ENCODE peak calls at places on chromosome 7, in ten cellular contexts. J, L, Z, R, M, Y, Q, O, G and E are unnamed samples.

GRCh38 chr7:12017046-12017445 is 185.0 kb upstream of the THSD7A start:
- DNase-seq in Q (no peak), R (no peak), Z (no peak), L (no peak), J (no peak), Y (no peak), G (no peak), O (no peak), M (no peak), E (no peak)

GRCh38 chr7:105673367-105674188 is 92.3 kb upstream of the EFCAB10 start:
- DNase-seq in G (no peak), R (peak), Z (peak), Q (no peak), O (no peak), Y (no peak), M (no peak), L (no peak), J (no peak), E (no peak)

GRCh38 chr7:25854608-25855497 is 297.1 kb upstream of the NFE2L3 start:
- DNase-seq in Z (peak), G (peak), Y (no peak), Q (no peak), J (peak), L (peak), M (peak), R (no peak), O (peak), E (peak)

GRCh38 chr7:10221084-10221483 is 752.6 kb upstream of the PHF14 start:
- DNase-seq in Y (no peak), Q (no peak), M (no peak), R (no peak), L (no peak), Z (no peak), J (no peak), O (no peak), G (no peak), E (no peak)

GRCh38 chr7:49791089-49791741 is 17.8 kb downstream of the VWC2 start:
- DNase-seq in Z (no peak), L (peak), Y (no peak), J (no peak), R (no peak), O (no peak), G (peak), M (no peak), Q (no peak), E (no peak)

GRCh38 chr7:95632609-95633008 is 36.3 kb upstream of the PDK4 start:
- DNase-seq in Z (no peak), L (no peak), M (no peak), Y (no peak), O (peak), R (no peak), G (no peak), J (no peak), Q (no peak), E (no peak)

GRCh38 chr7:85614684-85615083 is 427.8 kb upstream of the SEMA3D start:
- DNase-seq in Q (peak), L (no peak), O (no peak), M (no peak), R (no peak), Z (no peak), J (no peak), Y (no peak), G (no peak), E (no peak)

GRCh38 chr7:154302380-154302779 is 250.2 kb downstream of the DPP6 start:
- DNase-seq in L (no peak), Q (no peak), R (no peak), O (no peak), G (no peak), J (no peak), Y (no peak), Z (no peak), M (no peak), E (no peak)

GRCh38 chr7:154332776-154333175 is 280.6 kb downstream of the DPP6 start:
- DNase-seq in Z (no peak), J (no peak), G (no peak), L (no peak), O (no peak), Y (no peak), M (no peak), Q (no peak), R (no peak), E (no peak)

GRCh38 chr7:95470452-95470851 is 15.3 kb upstream of the ASB4 start:
- DNase-seq in Z (no peak), L (no peak), Y (no peak), Q (no peak), M (no peak), O (peak), J (no peak), R (no peak), G (peak), E (no peak)

GRCh38 chr7:3436112-3436511 is 135.1 kb downstream of the SDK1 start:
- DNase-seq in Z (no peak), M (no peak), R (no peak), L (no peak), G (no peak), Q (no peak), Y (no peak), J (no peak), O (no peak), E (no peak)

GRCh38 chr7:39595102-39595620 is 28.2 kb upstream of the RALA start:
- DNase-seq in J (no peak), R (no peak), Y (no peak), Z (no peak), L (no peak), M (no peak), Q (no peak), G (no peak), O (no peak), E (no peak)

GRCh38 chr7:116772423-116772852 is 89.9 kb upstream of the CAPZA2 start:
- DNase-seq in G (no peak), Y (no peak), R (no peak), L (no peak), J (no peak), M (no peak), Z (peak), Q (no peak), O (peak), E (peak)

GRCh38 chr7:23473848-23474097 is 3.5 kb upstream of the IGF2BP3 start:
- DNase-seq in L (no peak), M (no peak), Q (no peak), Y (no peak), J (no peak), Z (no peak), R (no peak), G (peak), O (no peak), E (no peak)

GRCh38 chr7:135704074-135704473 is 23.9 kb downstream of the SLC13A4 start:
- DNase-seq in O (no peak), L (no peak), G (peak), Y (no peak), R (no peak), M (no peak), J (no peak), Q (no peak), Z (no peak), E (no peak)

GRCh38 chr7:108149119-108149518 is 19.0 kb upstream of the LAMB4 start:
- DNase-seq in Q (no peak), G (no peak), R (no peak), O (no peak), L (no peak), J (no peak), M (no peak), Y (no peak), Z (no peak), E (no peak)

GRCh38 chr7:31890198-31890597 is 180.0 kb downstream of the PDE1C start:
- DNase-seq in J (no peak), R (no peak), Z (no peak), O (peak), Q (no peak), M (no peak), Y (no peak), G (no peak), L (no peak), E (peak)

GRCh38 chr7:141979611-141980010 is 6.0 kb upstream of the TAS2R38 start:
- DNase-seq in M (no peak), R (no peak), L (no peak), O (no peak), Y (no peak), Z (no peak), Q (no peak), G (no peak), J (no peak), E (no peak)

GRCh38 chr7:35753761-35754603 is 46.9 kb upstream of the SEPTIN7 start:
- DNase-seq in Q (no peak), G (no peak), R (no peak), J (no peak), L (no peak), Y (peak), O (no peak), Z (no peak), M (no peak), E (no peak)

GRCh38 chr7:148699772-148700629 is 1.3 kb downstream of the CUL1 start:
- DNase-seq in Y (no peak), R (no peak), L (peak), Q (no peak), G (peak), J (no peak), M (no peak), Z (peak), O (peak), E (no peak)

GRCh38 chr7:70741666-70742065 is 390.3 kb upstream of the GALNT17 start:
- DNase-seq in Z (no peak), J (no peak), Y (no peak), Q (no peak), O (no peak), R (no peak), M (no peak), L (no peak), G (no peak), E (no peak)

GRCh38 chr7:157689269-157690057 is 352.7 kb downstream of the DNAJB6 start:
- DNase-seq in M (no peak), G (no peak), R (no peak), L (peak), J (peak), O (no peak), Q (no peak), Z (no peak), Y (no peak), E (no peak)

GRCh38 chr7:42183547-42183946 is 53.5 kb downstream of the GLI3 start:
- DNase-seq in Y (no peak), J (no peak), G (no peak), L (no peak), M (no peak), O (peak), Q (no peak), Z (no peak), R (no peak), E (no peak)

GRCh38 chr7:33183504-33183903 is 54.1 kb downstream of the BBS9 start:
- DNase-seq in R (no peak), Q (no peak), L (no peak), J (no peak), M (no peak), Z (no peak), O (no peak), G (no peak), Y (no peak), E (no peak)
- H3K27ac ChIP-seq in R (no peak), Q (no peak), L (no peak), J (no peak), M (no peak), Z (no peak), O (no peak), G (no peak), Y (no peak), E (no peak)

GRCh38 chr7:2164156-2164555 is 68.6 kb downstream of the MAD1L1 start:
- DNase-seq in L (no peak), O (no peak), M (no peak), G (no peak), Z (no peak), Y (no peak), Q (no peak), J (no peak), R (no peak), E (no peak)

GRCh38 chr7:2165239-2165609 is 67.5 kb downstream of the MAD1L1 start:
- DNase-seq in L (no peak), R (no peak), Y (no peak), Q (no peak), M (no peak), G (no peak), O (no peak), J (no peak), Z (no peak), E (no peak)

GRCh38 chr7:2164646-2165045 is 68.1 kb downstream of the MAD1L1 start:
- DNase-seq in Z (no peak), Q (no peak), L (no peak), G (no peak), M (no peak), R (no peak), O (no peak), J (no peak), Y (no peak), E (no peak)

GRCh38 chr7:2163565-2163964 is 69.2 kb downstream of the MAD1L1 start:
- DNase-seq in O (no peak), L (no peak), Y (no peak), Q (no peak), Z (no peak), J (no peak), M (no peak), G (no peak), R (no peak), E (no peak)

DNA sequence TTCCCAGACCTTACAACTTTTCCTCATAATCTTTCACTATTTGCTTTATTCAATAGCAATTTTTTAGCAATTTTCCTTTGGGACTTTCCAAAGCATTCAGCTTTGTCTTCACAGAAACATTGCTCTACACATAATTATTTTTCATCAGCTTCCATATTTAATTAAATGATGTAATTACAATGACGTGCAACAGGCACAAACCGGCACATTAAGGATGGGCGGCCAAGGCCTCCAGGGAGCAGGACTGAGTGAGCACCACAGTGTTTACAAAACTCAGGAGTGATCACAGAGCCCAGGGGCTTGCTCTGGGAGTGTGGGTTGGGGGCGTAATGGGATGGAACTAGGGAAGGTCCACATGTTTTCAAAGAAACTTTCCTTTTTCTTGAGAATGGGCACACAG is 69.8 kb downstream of the MAD1L1 start:
- DNase-seq in M (no peak), R (no peak), Z (no peak), Y (no peak), G (no peak), J (peak), O (no peak), L (no peak), Q (no peak), E (no peak)
- H3K27ac ChIP-seq in M (no peak), R (no peak), Z (no peak), Y (no peak), G (peak), J (no peak), O (no peak), L (no peak), Q (no peak), E (no peak)

GRCh38 chr7:89003619-89003956 is 208.1 kb upstream of the TEX47 start:
- DNase-seq in J (no peak), G (no peak), Z (no peak), Y (no peak), L (no peak), O (no peak), M (no peak), R (no peak), Q (no peak), E (no peak)
- H3K27ac ChIP-seq in J (no peak), G (no peak), Z (no peak), Y (no peak), L (no peak), O (no peak), M (no peak), R (no peak), Q (peak), E (no peak)

GRCh38 chr7:30321089-30321991 is 36.9 kb downstream of the ZNRF2 start:
- DNase-seq in G (peak), L (no peak), M (no peak), J (no peak), O (peak), Y (no peak), R (no peak), Z (no peak), Q (no peak), E (no peak)

GRCh38 chr7:30320392-30320791 is 36.0 kb downstream of the ZNRF2 start:
- DNase-seq in Y (no peak), Q (no peak), G (no peak), R (no peak), Z (no peak), J (no peak), M (no peak), L (no peak), O (no peak), E (no peak)

GRCh38 chr7:30321992-30322637 is 37.7 kb downstream of the ZNRF2 start:
- DNase-seq in Z (no peak), Q (no peak), M (no peak), L (no peak), R (no peak), Y (no peak), O (peak), J (no peak), G (no peak), E (no peak)

GRCh38 chr7:30327813-30328212 is 43.4 kb downstream of the ZNRF2 start:
- DNase-seq in G (no peak), M (peak), Z (no peak), L (no peak), Q (no peak), J (no peak), O (peak), R (no peak), Y (no peak), E (no peak)

DNA sequence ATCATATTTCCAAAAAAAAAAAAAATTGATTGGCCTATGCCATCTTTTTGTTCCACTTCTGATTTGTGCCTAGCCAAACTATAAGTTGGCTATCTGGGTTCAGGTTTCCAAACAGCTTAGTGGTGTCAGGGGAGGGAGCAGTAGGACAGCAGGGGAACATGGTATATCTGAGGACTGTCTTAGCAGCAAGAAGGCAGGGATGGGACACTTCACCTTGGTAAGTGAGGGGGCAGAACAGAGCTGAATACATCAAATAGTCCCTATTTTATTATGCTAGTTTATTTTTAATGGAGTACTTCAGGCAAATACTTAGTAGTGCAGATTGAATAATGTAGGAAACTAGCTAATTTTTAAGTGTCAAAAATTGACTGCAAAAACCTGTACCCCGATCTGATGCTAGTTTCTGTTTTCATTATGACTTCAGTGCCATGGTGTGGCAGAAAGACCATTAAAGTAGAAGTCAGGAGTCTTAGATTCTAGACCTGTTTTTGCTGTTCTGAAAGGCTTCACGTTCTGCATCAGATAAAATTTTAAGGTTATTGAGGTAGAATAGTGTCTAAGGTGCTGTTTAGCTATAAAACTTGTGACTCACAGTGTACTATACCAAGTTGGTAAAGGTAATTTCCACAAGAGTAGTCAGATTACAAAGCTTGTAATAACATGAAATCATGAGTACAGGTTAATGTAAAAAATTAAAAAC is 38.4 kb downstream of the ZNRF2 start:
- DNase-seq in L (no peak), R (no peak), O (no peak), M (no peak), Z (peak), G (no peak), Q (no peak), Y (no peak), J (no peak), E (no peak)
- H3K27ac ChIP-seq in L (no peak), R (no peak), O (peak), M (no peak), Z (peak), G (no peak), Q (peak), Y (no peak), J (peak), E (peak)

DNA sequence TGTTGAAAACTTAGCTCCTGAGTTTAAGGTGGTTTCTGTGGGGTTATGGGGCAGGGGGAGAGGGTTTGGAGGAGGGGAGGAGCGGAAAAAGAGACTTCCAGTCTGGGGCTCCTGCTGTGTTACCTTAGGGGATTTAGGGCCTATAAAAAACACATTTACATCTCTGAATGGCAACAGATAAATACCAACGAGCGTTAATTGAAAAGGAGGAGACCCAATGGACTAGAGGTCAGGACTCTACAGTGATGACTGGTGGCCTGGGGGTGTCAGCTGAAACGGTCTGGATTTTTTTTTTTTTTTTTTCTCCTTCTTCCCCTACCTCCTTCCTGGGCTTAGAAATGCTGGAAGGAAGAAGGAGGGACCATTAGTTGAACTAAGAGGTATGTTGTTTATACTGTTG is 47.4 kb downstream of the AUTS2 start:
- DNase-seq in G (peak), L (no peak), R (no peak), Y (no peak), J (no peak), Q (no peak), M (no peak), O (no peak), Z (no peak), E (no peak)
- H3K27ac ChIP-seq in G (peak), L (no peak), R (no peak), Y (no peak), J (no peak), Q (no peak), M (no peak), O (no peak), Z (no peak), E (no peak)

GRCh38 chr7:137886266-137886665 is 39.5 kb upstream of the DGKI start:
- DNase-seq in L (no peak), G (peak), Z (no peak), J (no peak), M (no peak), Q (no peak), R (no peak), O (no peak), Y (no peak), E (no peak)
- H3K27ac ChIP-seq in L (peak), G (peak), Z (no peak), J (peak), M (no peak), Q (no peak), R (no peak), O (no peak), Y (no peak), E (no peak)

DNA sequence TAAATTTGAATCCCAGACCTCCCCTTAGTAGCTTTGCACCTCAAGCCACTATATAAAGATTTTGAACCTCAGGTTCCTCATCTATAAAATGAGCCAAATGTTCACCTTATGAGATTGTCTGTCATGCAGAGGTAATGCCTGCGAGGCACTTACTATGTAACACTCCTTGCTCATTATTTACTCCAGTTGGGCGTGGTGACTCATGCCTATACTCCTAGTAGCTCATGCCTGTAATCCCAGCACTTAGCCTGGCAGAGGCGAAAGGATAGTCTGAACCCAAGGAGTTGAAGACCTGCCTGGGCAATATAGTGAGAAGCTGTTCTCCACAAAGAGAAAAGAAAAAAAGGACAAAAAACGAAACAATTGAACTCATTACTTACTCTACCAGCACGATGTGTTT is 82.2 kb downstream of the MDFIC start:
- DNase-seq in Y (no peak), G (no peak), L (no peak), Z (no peak), Q (no peak), M (no peak), R (no peak), J (no peak), O (peak), E (peak)
- H3K27ac ChIP-seq in Y (no peak), G (no peak), L (no peak), Z (no peak), Q (no peak), M (no peak), R (no peak), J (no peak), O (no peak), E (no peak)

GRCh38 chr7:55108818-55109217 is 90.0 kb downstream of the EGFR start:
- DNase-seq in Q (no peak), Z (no peak), G (no peak), M (no peak), R (no peak), O (no peak), Y (no peak), L (no peak), J (no peak), E (no peak)
- H3K27ac ChIP-seq in Q (no peak), Z (peak), G (peak), M (no peak), R (peak), O (no peak), Y (no peak), L (no peak), J (peak), E (peak)

GRCh38 chr7:5831196-5831595 is 49.4 kb upstream of the OCM start:
- DNase-seq in Y (peak), L (peak), O (no peak), G (peak), R (no peak), J (no peak), Q (no peak), Z (no peak), M (no peak), E (no peak)
- H3K27ac ChIP-seq in Y (no peak), L (peak), O (no peak), G (no peak), R (no peak), J (no peak), Q (no peak), Z (no peak), M (no peak), E (no peak)